ENCODE peak calls at places on chromosomes 12 and 14, in five cellular contexts. X, R, C, N and U are unnamed samples.

GRCh38 chr12:84506317-84506716 is 406.3 kb downstream of the SLC6A15 start:
- DNase-seq in X (no peak), R (no peak), C (no peak), N (no peak), U (no peak)

GRCh38 chr14:89201645-89202044 is 215.4 kb downstream of the FOXN3 start:
- DNase-seq in X (no peak), R (no peak), C (no peak), N (no peak), U (no peak)

GRCh38 chr12:124665516-124665915 is 98.1 kb upstream of the NCOR2 start:
- DNase-seq in X (no peak), R (no peak), C (no peak), N (no peak), U (no peak)

GRCh38 chr14:25048170-25049126 is 1.5 kb downstream of the STXBP6 start:
- DNase-seq in X (no peak), R (no peak), C (peak), N (no peak), U (no peak)

GRCh38 chr14:67417633-67418032 is 5.7 kb upstream of the PLEK2 start:
- DNase-seq in X (no peak), R (no peak), C (no peak), N (no peak), U (no peak)

GRCh38 chr12:54604436-54604835 is 16.0 kb upstream of the PPP1R1A start:
- DNase-seq in X (no peak), R (no peak), C (no peak), N (no peak), U (no peak)

GRCh38 chr14:94857985-94858384 is 88.1 kb upstream of the GSC start:
- DNase-seq in X (no peak), R (no peak), C (no peak), N (no peak), U (no peak)

GRCh38 chr12:131591136-131591535 is 119.8 kb upstream of the SFSWAP start:
- DNase-seq in X (no peak), R (no peak), C (no peak), N (no peak), U (no peak)

GRCh38 chr12:14810953-14811483 is 3.0 kb downstream of the SMCO3 start:
- DNase-seq in X (peak), R (no peak), C (no peak), N (peak), U (peak)

GRCh38 chr14:49892636-49893308 is at the start of gene ARF6:
- DNase-seq in X (peak), R (peak), C (peak), N (peak), U (peak)
- TF ChIP-seq CTCF in X (peak), R (peak), C (no peak), N (no peak), U (no peak)

GRCh38 chr14:69079188-69079742 is 73.7 kb downstream of the DCAF5 start:
- DNase-seq in X (peak), R (peak), C (no peak), N (no peak), U (no peak)

GRCh38 chr14:69073429-69073828 is 79.5 kb downstream of the DCAF5 start:
- DNase-seq in X (no peak), R (no peak), C (no peak), N (no peak), U (no peak)

GRCh38 chr14:69073925-69074324 is 79.0 kb downstream of the DCAF5 start:
- DNase-seq in X (no peak), R (no peak), C (no peak), N (no peak), U (no peak)

GRCh38 chr14:69077841-69078240 is 75.1 kb downstream of the DCAF5 start:
- DNase-seq in X (peak), R (no peak), C (no peak), N (no peak), U (no peak)

GRCh38 chr14:69076341-69076740 is 76.6 kb downstream of the DCAF5 start:
- DNase-seq in X (no peak), R (no peak), C (no peak), N (no peak), U (no peak)
- H3K27ac ChIP-seq in X (peak), R (no peak), C (no peak), N (no peak), U (no peak)

GRCh38 chr14:102878174-102878969 is 44.1 kb upstream of the AMN start:
- DNase-seq in X (no peak), R (no peak), C (no peak), N (no peak), U (no peak)
- TF ChIP-seq POLR2A in X (no peak), R (no peak), C (no peak), N (no peak), U (no peak)

GRCh38 chr12:100666588-100666987 is 93.1 kb downstream of the GAS2L3 start:
- DNase-seq in X (no peak), R (no peak), C (no peak), N (no peak), U (no peak)
- TF ChIP-seq CTCF in X (no peak), R (no peak), C (no peak), N (no peak), U (no peak)

GRCh38 chr12:65867428-65867827 is 43.1 kb downstream of the HMGA2 start:
- DNase-seq in X (no peak), R (no peak), C (no peak), N (no peak), U (no peak)
- H3K27ac ChIP-seq in X (no peak), R (peak), C (no peak), N (no peak), U (no peak)

GRCh38 chr12:4323400-4323799 is 2.4 kb downstream of the TIGAR start:
- DNase-seq in X (no peak), R (no peak), C (no peak), N (no peak), U (no peak)

GRCh38 chr12:4320287-4320858 is 640 bp upstream of the TIGAR start:
- DNase-seq in X (peak), R (peak), C (no peak), N (no peak), U (no peak)

GRCh38 chr12:4324366-4324765 is 3.4 kb downstream of the TIGAR start:
- DNase-seq in X (no peak), R (no peak), C (no peak), N (no peak), U (no peak)

GRCh38 chr12:4322789-4323188 is 1.8 kb downstream of the TIGAR start:
- DNase-seq in X (no peak), R (no peak), C (no peak), N (no peak), U (no peak)

DNA sequence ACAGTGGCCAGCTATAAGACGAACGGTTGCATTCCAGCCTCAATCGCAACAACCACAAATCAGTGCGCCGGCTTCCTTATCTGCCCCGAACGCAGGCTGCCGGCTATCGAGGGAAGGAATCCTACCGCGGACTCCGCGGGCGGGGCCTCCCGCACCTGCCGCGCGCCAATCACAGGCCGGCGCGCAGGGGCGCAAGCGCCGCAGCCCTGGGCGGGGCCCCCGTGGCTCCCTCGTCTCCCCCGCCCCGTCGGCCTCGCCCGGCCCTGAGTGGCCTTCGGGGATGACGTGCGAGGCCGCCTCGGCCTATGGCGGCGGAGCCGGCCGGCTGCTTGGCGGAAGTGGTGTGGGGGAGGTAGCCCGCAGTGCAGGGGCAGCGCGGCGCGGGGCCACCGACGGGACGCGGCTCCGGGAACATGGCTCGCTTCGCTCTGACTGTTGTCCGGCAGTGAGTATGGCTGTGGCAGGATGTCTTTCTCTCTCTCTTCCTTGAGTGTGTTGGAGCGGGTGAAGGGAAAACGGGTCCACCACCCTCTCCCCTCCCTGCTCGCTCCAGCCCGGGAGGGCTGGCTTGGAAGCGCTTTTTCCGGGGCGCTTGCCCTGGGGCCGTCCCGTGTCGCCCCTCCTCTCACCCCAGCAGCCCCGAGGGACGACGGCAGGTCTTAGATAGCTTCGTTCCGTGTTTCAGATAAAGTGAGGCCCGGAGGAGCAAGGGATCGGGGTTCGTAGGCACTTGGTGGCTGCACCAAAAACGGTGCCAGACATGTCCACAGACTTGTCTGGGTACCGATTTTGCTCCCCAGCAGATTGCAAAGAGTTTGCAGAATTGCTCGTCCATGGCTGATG is at the start of gene TIGAR:
- DNase-seq in X (peak), R (peak), C (peak), N (peak), U (peak)
- TF ChIP-seq POLR2A in X (peak), R (no peak), C (peak), N (peak), U (peak)

GRCh38 chr14:106509176-106509575 is 982.8 kb downstream of the TMEM121 start:
- DNase-seq in X (no peak), R (no peak), C (no peak), N (no peak), U (no peak)
- TF ChIP-seq CTCF in X (no peak), R (no peak), C (no peak), N (no peak), U (no peak)